ENCODE peak calls at places on chromosomes 1 and 21, in four cellular contexts. M is A549; R is effector memory CD4-positive, alpha-beta T cell; N is aorta. Q is an unnamed sample.

GRCh38 chr1:230976825-230977747 is 1.6 kb downstream of the TTC13 start:
- DNase-seq in N (no peak), M (no peak), R (peak), Q (peak)

GRCh38 chr1:1230656-1231399 is 973 bp downstream of the SDF4 start:
- DNase-seq in N (no peak), M (peak), R (no peak), Q (no peak)

GRCh38 chr1:228721407-228721806 is 13.9 kb upstream of the RHOU start:
- DNase-seq in R (no peak), N (no peak), M (no peak), Q (no peak)

GRCh38 chr1:228754646-228755268 is 19.5 kb downstream of the RHOU start:
- DNase-seq in M (no peak), N (no peak), R (no peak), Q (no peak)

GRCh38 chr1:114203722-114204121 is 50.1 kb upstream of the SYT6 start:
- DNase-seq in R (no peak), M (no peak), N (no peak), Q (no peak)

GRCh38 chr1:58508629-58509028 is 37.9 kb downstream of the OMA1 start:
- DNase-seq in R (no peak), N (no peak), M (no peak), Q (no peak)

GRCh38 chr1:36715797-36716196 is 233.1 kb upstream of the CSF3R start:
- DNase-seq in M (no peak), N (peak), R (no peak), Q (no peak)

GRCh38 chr1:162703708-162704107 is 71.4 kb downstream of the DDR2 start:
- DNase-seq in R (no peak), N (no peak), M (no peak), Q (no peak)

GRCh38 chr1:97384294-97384952 is 536.4 kb downstream of the DPYD start:
- DNase-seq in R (no peak), N (no peak), M (peak), Q (no peak)

GRCh38 chr1:7407547-7407895 is 363.6 kb upstream of the VAMP3 start:
- DNase-seq in M (no peak), N (no peak), R (no peak), Q (no peak)

GRCh38 chr1:109181085-109181806 is 32.5 kb upstream of the SARS1 start:
- DNase-seq in N (no peak), R (no peak), M (peak), Q (no peak)

GRCh38 chr1:174165471-174166137 is 6.3 kb downstream of the RABGAP1L start:
- DNase-seq in R (no peak), M (no peak), N (no peak), Q (no peak)

GRCh38 chr21:32094792-32095191 is 184.1 kb downstream of the MIS18A start:
- DNase-seq in R (no peak), M (peak), N (no peak), Q (no peak)

GRCh38 chr1:166164995-166165660 is 1.7 kb downstream of the FAM78B start:
- DNase-seq in N (peak), M (peak), R (no peak), Q (no peak)

GRCh38 chr1:166165661-166166399 is 971 bp downstream of the FAM78B start:
- DNase-seq in M (peak), R (no peak), N (peak), Q (no peak)

GRCh38 chr1:166166701-166167394 is at the start of gene FAM78B:
- DNase-seq in R (no peak), N (peak), M (peak), Q (peak)

GRCh38 chr1:166167395-166167922 is 658 bp upstream of the FAM78B start:
- DNase-seq in R (no peak), M (no peak), N (no peak), Q (no peak)

GRCh38 chr1:166166400-166166699 is 451 bp downstream of the FAM78B start:
- DNase-seq in N (peak), M (no peak), R (no peak), Q (no peak)
- H3K4me3 ChIP-seq in N (peak), M (peak), R (no peak), Q (peak)

DNA sequence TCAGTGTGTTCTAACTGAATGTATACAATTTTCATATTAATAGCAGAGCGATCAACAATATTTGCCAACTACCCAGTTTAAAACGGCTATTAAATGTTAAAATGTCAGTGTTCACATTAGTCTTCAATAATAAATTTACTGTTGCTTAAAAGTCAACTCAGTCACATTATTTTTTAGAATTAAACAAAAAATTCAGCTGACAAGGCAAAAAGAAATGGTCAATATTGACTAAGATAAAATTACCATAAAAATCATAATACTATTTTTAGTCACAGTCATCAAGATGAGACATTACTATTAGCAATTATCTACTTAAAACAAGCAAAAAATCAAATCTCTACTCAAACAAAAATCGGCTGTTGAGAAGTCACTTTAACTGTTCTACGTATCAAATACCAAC is 1.5 kb downstream of the ANKRD13C start:
- DNase-seq in M (no peak), R (no peak), N (no peak), Q (no peak)
- H3K4me3 ChIP-seq in M (peak), R (peak), N (peak), Q (peak)

GRCh38 chr1:178192686-178193085 is 98.8 kb downstream of the RASAL2 start:
- DNase-seq in M (peak), N (no peak), R (no peak), Q (no peak)
- H3K4me3 ChIP-seq in M (peak), N (no peak), R (no peak), Q (no peak)

GRCh38 chr1:234963180-234963903 is 165.3 kb downstream of the TOMM20 start:
- DNase-seq in N (peak), M (peak), R (peak), Q (peak)

GRCh38 chr1:234962340-234962989 is 166.2 kb downstream of the TOMM20 start:
- DNase-seq in M (peak), R (no peak), N (peak), Q (peak)

GRCh38 chr1:234958702-234959649 is 169.7 kb downstream of the TOMM20 start:
- DNase-seq in R (no peak), M (no peak), N (no peak), Q (no peak)

GRCh38 chr1:234961468-234962339 is 166.9 kb downstream of the TOMM20 start:
- DNase-seq in M (peak), R (no peak), N (no peak), Q (no peak)

DNA sequence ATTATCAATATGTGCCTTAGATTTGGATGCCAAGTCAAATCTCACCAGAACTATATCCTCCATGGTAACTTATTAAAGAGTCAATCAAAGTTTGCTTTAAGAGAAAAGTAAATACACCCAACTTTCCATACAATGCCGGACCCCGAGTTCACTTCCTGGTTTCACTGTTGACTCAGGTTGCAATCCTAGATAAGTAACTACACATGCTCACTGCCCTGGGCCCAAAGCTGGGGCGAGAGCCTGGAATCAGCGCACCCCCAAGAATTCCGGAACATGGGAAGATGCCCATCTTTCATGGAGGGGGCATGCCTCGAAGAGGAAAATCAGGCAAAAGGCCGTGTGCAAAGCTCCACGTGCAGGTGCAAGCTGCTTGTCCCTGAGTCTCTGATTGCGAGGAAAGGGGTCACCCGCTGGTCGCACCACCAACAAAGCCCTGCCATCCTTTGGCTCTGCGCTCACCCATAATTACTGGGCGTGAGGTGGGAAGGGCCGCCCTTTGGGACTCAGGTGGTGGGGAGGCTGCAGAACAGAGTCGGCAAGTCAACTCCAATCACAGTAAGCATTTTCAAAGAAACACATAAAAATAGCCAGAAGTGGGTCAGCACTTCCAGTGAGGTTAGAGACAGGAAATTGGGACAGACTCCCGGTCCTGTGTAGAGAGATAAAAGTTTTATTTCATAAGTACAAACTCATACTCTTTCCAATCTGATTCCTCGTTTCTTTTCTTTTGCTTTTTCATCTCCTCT is 167.7 kb downstream of the TOMM20 start:
- DNase-seq in N (no peak), R (no peak), M (peak), Q (no peak)
- H3K4me3 ChIP-seq in N (no peak), R (no peak), M (no peak), Q (no peak)